ENCODE peak calls at places on chromosomes 5 and 9, in four cellular contexts. Z, D, I and O are unnamed samples.

GRCh38 chr5:96377597-96377996 is 55.5 kb downstream of the PCSK1 start:
- DNase-seq in Z (no peak), D (no peak), I (no peak), O (no peak)

GRCh38 chr9:36207016-36207415 is 16.3 kb downstream of the CLTA start:
- DNase-seq in Z (no peak), D (no peak), I (peak; percentile 78), O (peak; percentile 51)

GRCh38 chr5:91219803-91220371 is 163.2 kb downstream of the ARRDC3 start:
- DNase-seq in Z (peak; percentile 5), D (peak; percentile 25), I (no peak), O (no peak)

GRCh38 chr9:93897075-93897970 is 57.8 kb downstream of the BARX1 start:
- DNase-seq in Z (no peak), D (no peak), I (no peak), O (peak; percentile 6)

GRCh38 chr5:135353952-135354721 is 44.9 kb downstream of the MACROH2A1 start:
- DNase-seq in Z (no peak), D (peak; percentile 97), I (no peak), O (peak; percentile 90)

GRCh38 chr9:134606951-134607733 is 34.5 kb upstream of the COL5A1 start:
- DNase-seq in Z (no peak), D (no peak), I (no peak), O (no peak)

GRCh38 chr5:103428411-103428871 is 134.1 kb downstream of the NUDT12 start:
- DNase-seq in Z (no peak), D (peak; percentile 63), I (peak; percentile 56), O (peak; percentile 53)

GRCh38 chr5:175851311-175851710 is 20.1 kb upstream of the CPLX2 start:
- DNase-seq in Z (no peak), D (no peak), I (no peak), O (no peak)

GRCh38 chr5:24005384-24005783 is 498.0 kb downstream of the PRDM9 start:
- DNase-seq in Z (no peak), D (no peak), I (no peak), O (no peak)

GRCh38 chr5:168851902-168852321 is 272.7 kb upstream of the PANK3 start:
- DNase-seq in Z (no peak), D (peak; percentile 55), I (no peak), O (no peak)

GRCh38 chr5:116696356-116696755 is 121.7 kb upstream of the SEMA6A start:
- DNase-seq in Z (no peak), D (no peak), I (no peak), O (no peak)

GRCh38 chr5:159616967-159617366 is 286.7 kb upstream of the IL12B start:
- DNase-seq in Z (no peak), D (peak; percentile 76), I (no peak), O (peak; percentile 69)

GRCh38 chr5:138989720-138990119 is 114.6 kb upstream of the LRRTM2 start:
- DNase-seq in Z (no peak), D (peak; percentile 68), I (no peak), O (peak; percentile 79)

GRCh38 chr9:38687389-38687842 is 32.5 kb downstream of the FAM240B start:
- DNase-seq in Z (no peak), D (no peak), I (no peak), O (peak; percentile 34)

GRCh38 chr9:130195638-130196037 is 23.4 kb downstream of the NCS1 start:
- DNase-seq in Z (no peak), D (no peak), I (no peak), O (no peak)

GRCh38 chr9:35813434-35814105 is 1.3 kb downstream of the HINT2 start:
- DNase-seq in Z (no peak), D (peak; percentile 32), I (no peak), O (no peak)

GRCh38 chr5:64019746-64020145 is 57.5 kb upstream of the HTR1A start:
- DNase-seq in Z (no peak), D (no peak), I (no peak), O (no peak)

GRCh38 chr9:105308448-105309412 is 64.3 kb downstream of the SLC44A1 start:
- DNase-seq in Z (no peak), D (no peak), I (no peak), O (no peak)

GRCh38 chr5:14871084-14871572 is 450 bp downstream of the ANKH start:
- DNase-seq in Z (peak; percentile 18), D (no peak), I (peak; percentile 51), O (peak; percentile 18)

GRCh38 chr5:40478766-40479165 is 200.9 kb upstream of the PTGER4 start:
- DNase-seq in Z (no peak), D (no peak), I (no peak), O (no peak)

GRCh38 chr9:89779416-89779815 is 174.6 kb downstream of the GADD45G start:
- DNase-seq in Z (no peak), D (peak; percentile 39), I (no peak), O (no peak)

GRCh38 chr9:127229691-127230417 is 34.7 kb upstream of the GARNL3 start:
- DNase-seq in Z (no peak), D (no peak), I (no peak), O (no peak)

GRCh38 chr9:121842612-121842978 is 191.2 kb downstream of the DAB2IP start:
- DNase-seq in Z (no peak), D (peak; percentile 59), I (no peak), O (peak; percentile 30)

GRCh38 chr5:154276932-154277331 is 86.4 kb downstream of the GALNT10 start:
- DNase-seq in Z (no peak), D (peak; percentile 98), I (no peak), O (peak; percentile 90)

GRCh38 chr5:31382051-31382878 is 149.6 kb downstream of the DROSHA start:
- DNase-seq in Z (no peak), D (no peak), I (no peak), O (no peak)

GRCh38 chr5:73135021-73135420 is 14.6 kb downstream of the TMEM171 start:
- DNase-seq in Z (no peak), D (peak; percentile 42), I (no peak), O (no peak)

GRCh38 chr5:140018096-140018481 is 25.0 kb downstream of the NRG2 start:
- DNase-seq in Z (no peak), D (no peak), I (no peak), O (no peak)

GRCh38 chr5:140054086-140054689 is 11.1 kb upstream of the NRG2 start:
- DNase-seq in Z (no peak), D (no peak), I (no peak), O (no peak)

GRCh38 chr5:139105621-139106071 is 92.5 kb downstream of the SIL1 start:
- DNase-seq in Z (no peak), D (no peak), I (peak; percentile 72), O (peak; percentile 25)

GRCh38 chr5:67182406-67182805 is 14.2 kb downstream of the CD180 start:
- DNase-seq in Z (no peak), D (peak; percentile 49), I (peak; percentile 56), O (peak; percentile 83)

GRCh38 chr5:176716320-176716719 is 69.0 kb downstream of the TSPAN17 start:
- DNase-seq in Z (no peak), D (peak; percentile 73), I (peak; percentile 81), O (peak; percentile 67)

GRCh38 chr9:100170085-100170484 is 71.0 kb downstream of the INVS start:
- DNase-seq in Z (no peak), D (no peak), I (no peak), O (no peak)

GRCh38 chr5:146466521-146467349 is 19.6 kb downstream of the TCERG1 start:
- DNase-seq in Z (no peak), D (peak; percentile 23), I (no peak), O (peak; percentile 47)

GRCh38 chr9:23826120-23826629 is at the start of gene ELAVL2:
- DNase-seq in Z (no peak), D (peak; percentile 96), I (peak; percentile 96), O (peak; percentile 90)

GRCh38 chr9:133958756-133959155 is 33.4 kb downstream of the VAV2 start:
- DNase-seq in Z (no peak), D (no peak), I (no peak), O (no peak)